ENCODE peak calls at places on chromosomes 7 and 10, in six cellular contexts. Q, S, C, K, J and H are unnamed samples.

GRCh38 chr7:23474829-23475578 is 4.7 kb upstream of the IGF2BP3 start:
- DNase-seq in J (no peak), C (no peak), S (no peak), Q (no peak), K (peak; percentile 59), H (no peak)

GRCh38 chr7:37083311-37084096 is 359.2 kb upstream of the AOAH start:
- DNase-seq in Q (no peak), J (no peak), C (no peak), K (peak; percentile 3), S (no peak), H (no peak)

GRCh38 chr10:20976891-20977684 is 80.0 kb upstream of the NEBL start:
- DNase-seq in C (no peak), Q (no peak), J (no peak), S (no peak), K (no peak), H (no peak)

GRCh38 chr7:2864999-2865670 is 21.0 kb upstream of the GNA12 start:
- DNase-seq in C (peak; percentile 90), J (peak; percentile 83), S (peak; percentile 60), K (peak; percentile 65), Q (peak; percentile 84), H (no peak)

GRCh38 chr10:7410800-7411670 is at the start of gene SFMBT2:
- DNase-seq in J (peak; percentile 85), C (no peak), S (peak; percentile 57), K (peak; percentile 66), Q (peak; percentile 44), H (peak; percentile 68)

GRCh38 chr10:124025152-124025551 is 68.2 kb downstream of the CHST15 start:
- DNase-seq in Q (no peak), S (no peak), J (no peak), K (no peak), C (no peak), H (no peak)

GRCh38 chr7:73703985-73704639 is 15.4 kb downstream of the STX1A start:
- DNase-seq in C (no peak), K (peak; percentile 71), J (peak; percentile 71), S (no peak), Q (no peak), H (no peak)

GRCh38 chr7:2982831-2983230 is 60.8 kb downstream of the CARD11 start:
- DNase-seq in C (no peak), K (no peak), J (no peak), Q (no peak), S (no peak), H (no peak)

GRCh38 chr7:106659963-106660861 is 746 bp downstream of the CCDC71L start:
- DNase-seq in S (peak; percentile 75), J (peak; percentile 88), C (peak; percentile 87), K (peak; percentile 82), Q (peak; percentile 91), H (peak; percentile 88)

GRCh38 chr10:87546221-87546620 is 41.5 kb downstream of the MINPP1 start:
- DNase-seq in K (no peak), C (no peak), J (no peak), S (no peak), Q (no peak), H (peak; percentile 33)

GRCh38 chr7:39085590-39086049 is 107.9 kb downstream of the POU6F2 start:
- DNase-seq in Q (no peak), K (peak; percentile 8), C (no peak), J (no peak), S (no peak), H (no peak)

GRCh38 chr10:128040681-128041080 is 85.5 kb downstream of the MKI67 start:
- DNase-seq in K (no peak), J (no peak), Q (no peak), S (no peak), C (no peak), H (no peak)

GRCh38 chr7:110909102-110909501 is 181.8 kb upstream of the LRRN3 start:
- DNase-seq in S (no peak), C (no peak), J (no peak), K (no peak), Q (no peak), H (no peak)

GRCh38 chr7:7534031-7534430 is 1.6 kb downstream of the COL28A1 start:
- DNase-seq in J (no peak), Q (no peak), C (no peak), S (no peak), K (no peak), H (no peak)

GRCh38 chr7:84092207-84092606 is 102.4 kb downstream of the SEMA3A start:
- DNase-seq in K (no peak), J (no peak), S (no peak), Q (no peak), C (no peak), H (no peak)

GRCh38 chr10:99927719-99928280 is 81.9 kb downstream of the DNMBP start:
- DNase-seq in J (no peak), K (no peak), C (no peak), S (no peak), Q (no peak), H (peak; percentile 12)

GRCh38 chr7:101081432-101081831 is 3.8 kb upstream of the TRIM56 start:
- DNase-seq in Q (no peak), K (no peak), J (no peak), S (no peak), C (no peak), H (peak; percentile 35)

GRCh38 chr7:92504563-92504962 is 23.8 kb downstream of the PEX1 start:
- DNase-seq in Q (no peak), S (no peak), J (no peak), K (no peak), C (no peak), H (no peak)

GRCh38 chr7:81684513-81685262 is 85.2 kb downstream of the HGF start:
- DNase-seq in Q (peak; percentile 77), S (no peak), C (peak; percentile 96), J (peak; percentile 2), K (peak; percentile 100), H (peak; percentile 72)

GRCh38 chr10:30346615-30347014 is 2.5 kb downstream of the MTPAP start:
- DNase-seq in C (no peak), J (no peak), S (no peak), K (no peak), Q (no peak), H (no peak)

GRCh38 chr7:92631067-92631829 is 41.1 kb upstream of the FAM133B start:
- DNase-seq in K (no peak), Q (no peak), J (no peak), C (no peak), S (no peak), H (no peak)

GRCh38 chr7:73659983-73660382 is 7.6 kb upstream of the VPS37D start:
- DNase-seq in S (no peak), Q (no peak), J (no peak), C (no peak), K (no peak), H (no peak)

GRCh38 chr10:78390051-78390450 is 356.4 kb downstream of the RPS24 start:
- DNase-seq in K (no peak), Q (no peak), J (no peak), C (no peak), S (no peak), H (no peak)

GRCh38 chr7:133633055-133633454 is 380.2 kb downstream of the EXOC4 start:
- DNase-seq in S (no peak), C (no peak), Q (peak; percentile 5), K (peak; percentile 16), J (no peak), H (peak; percentile 51)

GRCh38 chr7:44283381-44284211 is 41.8 kb downstream of the CAMK2B start:
- DNase-seq in S (no peak), K (no peak), J (no peak), Q (no peak), C (peak; percentile 39), H (no peak)

GRCh38 chr10:1214882-1215540 is 158.8 kb downstream of the WDR37 start:
- DNase-seq in Q (no peak), K (no peak), J (no peak), C (no peak), S (no peak), H (no peak)
- TF ChIP-seq CTCF in Q (no peak), K (no peak), J (no peak), C (no peak), S (no peak), H (no peak)

DNA sequence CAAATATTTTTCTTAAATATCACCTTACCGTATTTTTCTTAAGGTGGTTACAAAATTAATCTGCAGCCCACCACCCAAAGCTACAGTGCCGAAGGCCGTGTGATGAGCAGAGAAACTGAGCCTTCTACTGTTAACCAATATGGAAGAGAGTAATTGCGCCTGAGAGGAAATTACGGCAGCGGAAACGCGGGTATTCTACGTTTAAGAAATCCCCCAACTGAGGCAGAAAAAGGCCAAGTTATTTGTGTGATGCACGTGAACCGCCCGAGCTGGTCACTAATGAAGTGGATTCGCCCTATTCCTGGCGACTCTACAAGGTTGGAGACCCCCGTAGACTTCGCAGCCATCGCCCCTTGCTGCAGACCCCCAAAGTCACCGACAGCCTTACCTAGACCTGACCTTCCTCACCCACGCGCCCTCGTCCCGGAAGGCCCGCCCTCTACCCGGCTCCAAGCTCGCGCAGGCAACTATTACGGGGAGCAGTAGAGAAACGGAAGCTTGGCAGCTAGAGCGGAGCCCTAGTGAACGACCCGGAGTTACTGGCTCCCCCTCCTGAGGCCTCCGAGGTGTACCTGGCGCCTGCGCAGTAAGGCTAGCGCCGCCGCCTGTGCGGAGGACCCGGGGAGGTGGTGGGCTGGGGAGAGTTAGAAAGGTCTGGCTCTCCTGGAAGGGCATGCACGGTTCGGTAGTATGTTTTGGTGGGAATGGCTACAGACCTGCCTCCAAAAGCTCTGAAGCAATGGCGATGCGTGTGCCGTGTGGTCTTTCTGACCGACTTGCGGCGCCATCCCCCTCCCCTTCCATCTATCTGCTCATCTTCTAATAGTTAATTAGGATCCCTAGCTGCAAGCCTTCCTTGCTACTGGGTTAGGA is at the start of gene MRPS33:
- DNase-seq in K (peak; percentile 96), S (peak; percentile 89), C (peak; percentile 97), Q (peak; percentile 93), J (peak; percentile 95), H (peak; percentile 98)
- TF ChIP-seq CTCF in K (peak; percentile 71), S (peak; percentile 58), C (no peak), Q (no peak), J (peak; percentile 89), H (peak; percentile 90)

DNA sequence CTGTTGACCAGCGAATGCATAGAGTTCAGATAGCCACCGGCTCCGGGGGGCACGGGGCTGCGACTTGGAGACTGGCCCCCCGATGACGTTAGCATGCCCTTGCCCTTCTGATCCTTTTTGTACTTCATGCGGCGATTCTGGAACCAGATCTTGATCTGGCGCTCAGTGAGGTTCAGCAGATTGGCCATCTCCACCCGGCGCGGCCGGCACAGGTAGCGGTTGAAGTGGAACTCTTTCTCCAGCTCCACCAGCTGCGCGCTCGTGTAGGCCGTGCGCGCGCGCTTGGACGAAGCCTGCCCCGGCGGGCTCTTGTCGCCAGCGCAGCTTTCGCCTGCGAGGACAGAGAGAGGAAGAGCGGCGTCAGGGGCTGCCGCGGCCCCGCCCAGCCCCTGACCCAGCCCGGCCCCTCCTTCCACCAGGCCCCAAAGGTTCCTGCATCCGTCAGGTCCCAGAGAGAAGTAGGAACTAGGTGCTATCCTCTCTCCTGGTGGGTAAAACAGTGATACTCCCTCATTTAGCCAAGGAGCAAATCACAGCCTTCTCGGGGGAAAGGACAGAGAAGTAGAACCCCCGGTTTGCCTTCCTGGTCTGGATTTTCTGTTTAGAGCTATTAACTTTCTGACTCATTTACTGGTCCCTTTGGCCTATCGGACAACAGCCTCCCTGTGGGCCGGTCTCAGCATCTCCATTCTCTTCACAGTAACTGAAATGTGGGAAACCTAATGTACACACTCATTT is 6.1 kb upstream of the HOXA2 start:
- DNase-seq in Q (no peak), J (no peak), S (peak; percentile 53), C (peak; percentile 58), K (peak; percentile 86), H (no peak)
- TF ChIP-seq CTCF in Q (no peak), J (no peak), S (no peak), C (no peak), K (no peak), H (no peak)

DNA sequence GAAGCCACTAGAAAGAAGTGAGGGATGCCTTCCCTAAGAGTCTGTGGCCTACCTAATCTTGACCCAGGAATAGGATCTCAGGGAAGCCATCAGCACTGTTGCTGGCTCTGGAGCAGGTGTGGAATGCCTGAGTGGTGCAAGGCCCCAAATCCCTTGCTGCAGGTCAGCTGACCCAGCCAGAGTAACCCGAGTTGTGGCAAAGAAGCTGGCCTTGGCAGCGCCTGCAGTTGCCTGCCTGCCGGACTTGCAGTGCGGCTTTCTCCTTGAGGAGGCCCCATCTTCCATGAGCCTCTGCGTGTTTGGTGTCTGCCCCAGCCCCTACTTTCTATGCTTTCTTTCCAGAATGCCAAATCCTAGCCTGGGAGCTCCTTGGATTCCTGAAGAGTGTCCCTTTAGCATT is 5.8 kb downstream of the KIAA1217 start:
- DNase-seq in J (no peak), Q (no peak), K (no peak), S (no peak), C (no peak), H (no peak)
- TF ChIP-seq CTCF in J (no peak), Q (no peak), K (no peak), S (no peak), C (no peak), H (no peak)